ENCODE peak calls at places on chromosomes 2 and 18, in four cellular contexts. M is K562, R is HepG2, Z is H1. Q is an unnamed sample.

GRCh38 chr2:11554430-11554764 is 20.6 kb downstream of the GREB1 start:
- DNase-seq in M (no peak), R (no peak), Z (no peak), Q (no peak)

GRCh38 chr2:44974064-44974715 is 32.7 kb downstream of the SIX3 start:
- DNase-seq in M (peak), R (peak), Z (peak), Q (peak)

GRCh38 chr2:3238951-3239841 is 138.4 kb downstream of the EIPR1 start:
- DNase-seq in M (no peak), R (no peak), Z (no peak), Q (no peak)

GRCh38 chr2:237196866-237197618 is 111.4 kb downstream of the COPS8 start:
- DNase-seq in M (no peak), R (no peak), Z (no peak), Q (peak)

GRCh38 chr2:61210332-61210981 is 48.5 kb downstream of the C2orf74 start:
- DNase-seq in M (no peak), R (peak), Z (no peak), Q (peak)

GRCh38 chr2:70144443-70145167 is 46.2 kb downstream of the C2orf42 start:
- DNase-seq in M (peak), R (no peak), Z (no peak), Q (no peak)

GRCh38 chr18:55382277-55382805 is 205.7 kb downstream of the TCF4 start:
- DNase-seq in M (no peak), R (no peak), Z (no peak), Q (no peak)

GRCh38 chr2:173431191-173431590 is 76.5 kb downstream of the CDCA7 start:
- DNase-seq in M (no peak), R (no peak), Z (no peak), Q (no peak)

GRCh38 chr2:203732072-203732952 is 25.9 kb downstream of the CD28 start:
- DNase-seq in M (no peak), R (no peak), Z (no peak), Q (no peak)

GRCh38 chr2:231514951-231515297 is 15.3 kb downstream of the NMUR1 start:
- DNase-seq in M (no peak), R (no peak), Z (no peak), Q (no peak)

GRCh38 chr18:29060349-29060748 is 883.4 kb upstream of the CDH2 start:
- DNase-seq in M (no peak), R (no peak), Z (no peak), Q (no peak)

GRCh38 chr18:67068608-67069007 is 447.9 kb downstream of the DSEL start:
- DNase-seq in M (no peak), R (no peak), Z (no peak), Q (no peak)

GRCh38 chr2:172307800-172308199 is 119.6 kb upstream of the ITGA6 start:
- DNase-seq in M (no peak), R (no peak), Z (no peak), Q (no peak)

GRCh38 chr2:72325592-72326422 is 178.1 kb upstream of the CYP26B1 start:
- DNase-seq in M (peak), R (peak), Z (peak), Q (peak)

GRCh38 chr2:220194630-220195029 is 567.2 kb downstream of the SLC4A3 start:
- DNase-seq in M (no peak), R (no peak), Z (no peak), Q (no peak)

GRCh38 chr2:30217644-30218361 is 13.5 kb upstream of the LBH start:
- DNase-seq in M (no peak), R (no peak), Z (no peak), Q (no peak)

GRCh38 chr18:14920976-14921375 is 173.0 kb downstream of the ANKRD30B start:
- DNase-seq in M (no peak), R (no peak), Z (no peak), Q (no peak)

GRCh38 chr18:59268722-59269562 is 4.3 kb downstream of the RAX start:
- DNase-seq in M (peak), R (peak), Z (peak), Q (peak)

GRCh38 chr2:26850002-26850431 is 2.1 kb downstream of the DPYSL5 start:
- DNase-seq in M (no peak), R (no peak), Z (no peak), Q (no peak)

GRCh38 chr2:156399224-156399949 is 36.8 kb upstream of the GPD2 start:
- DNase-seq in M (no peak), R (no peak), Z (no peak), Q (peak)

GRCh38 chr2:101520246-101520645 is 45.3 kb upstream of the RFX8 start:
- DNase-seq in M (no peak), R (no peak), Z (no peak), Q (no peak)

GRCh38 chr2:19711470-19712372 is 190.1 kb downstream of the TTC32 start:
- DNase-seq in M (no peak), R (peak), Z (no peak), Q (peak)

GRCh38 chr2:21162615-21162878 is 38.8 kb downstream of the TDRD15 start:
- DNase-seq in M (no peak), R (no peak), Z (no peak), Q (no peak)

GRCh38 chr2:239339726-239340654 is 60.8 kb downstream of the HDAC4 start:
- DNase-seq in M (no peak), R (no peak), Z (no peak), Q (no peak)

GRCh38 chr2:73020657-73021370 is 50.7 kb downstream of the SFXN5 start:
- DNase-seq in M (no peak), R (peak), Z (peak), Q (peak)

GRCh38 chr2:64624862-64625261 is 28.9 kb downstream of the SERTAD2 start:
- DNase-seq in M (no peak), R (no peak), Z (no peak), Q (no peak)

GRCh38 chr2:228303960-228304359 is 122.5 kb upstream of the SPHKAP start:
- DNase-seq in M (no peak), R (no peak), Z (no peak), Q (no peak)

GRCh38 chr2:46252891-46253659 is 44.1 kb upstream of the EPAS1 start:
- DNase-seq in M (no peak), R (no peak), Z (no peak), Q (no peak)

DNA sequence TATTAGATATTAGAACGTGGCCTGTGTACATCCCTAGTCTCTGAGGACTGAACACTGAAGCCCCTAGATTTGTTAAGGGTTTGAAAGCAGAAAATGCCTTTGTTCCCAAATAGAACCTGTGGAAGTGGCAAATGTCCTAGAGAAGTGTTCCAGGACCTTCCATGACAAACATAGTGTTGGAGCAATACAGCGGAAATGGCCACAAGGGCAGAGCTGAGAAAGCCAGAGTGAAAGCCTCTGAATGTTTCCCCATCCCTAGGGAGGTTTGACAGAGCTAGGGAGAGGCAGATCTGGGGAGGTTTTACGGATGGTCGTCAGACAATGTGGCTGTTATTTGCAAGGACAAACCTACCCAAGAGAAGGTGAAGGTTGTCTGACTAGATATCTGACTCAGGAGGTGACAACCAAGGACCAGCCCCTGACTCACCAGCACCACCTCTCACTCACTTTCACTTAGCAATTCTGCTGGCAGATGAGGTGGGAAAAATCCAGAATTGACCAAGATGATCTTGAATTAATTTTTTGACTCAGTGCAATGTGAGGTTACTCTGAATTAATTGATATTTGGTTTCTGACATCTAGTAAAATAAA is 24.1 kb downstream of the RBM43 start:
- DNase-seq in M (no peak), R (no peak), Z (no peak), Q (no peak)
- TF ChIP-seq RNF2 in M (no peak), R (no peak), Z (no peak), Q (no peak)

GRCh38 chr2:95350320-95351079 is 52.0 kb upstream of the FAHD2A start:
- DNase-seq in M (no peak), R (no peak), Z (no peak), Q (no peak)
- TF ChIP-seq RNF2 in M (no peak), R (no peak), Z (no peak), Q (no peak)

GRCh38 chr2:170073288-170073687 is 104.7 kb upstream of the MYO3B start:
- DNase-seq in M (no peak), R (no peak), Z (no peak), Q (no peak)
- TF ChIP-seq RNF2 in M (no peak), R (no peak), Z (no peak), Q (no peak)

GRCh38 chr2:233800231-233800630 is 22.1 kb downstream of the MROH2A start:
- DNase-seq in M (no peak), R (no peak), Z (no peak), Q (no peak)

GRCh38 chr2:233795735-233796171 is 17.6 kb downstream of the MROH2A start:
- DNase-seq in M (no peak), R (no peak), Z (peak), Q (no peak)

GRCh38 chr2:233799716-233800115 is 21.6 kb downstream of the MROH2A start:
- DNase-seq in M (no peak), R (no peak), Z (no peak), Q (no peak)

GRCh38 chr2:233799087-233799665 is 21.0 kb downstream of the MROH2A start:
- DNase-seq in M (no peak), R (no peak), Z (peak), Q (no peak)

DNA sequence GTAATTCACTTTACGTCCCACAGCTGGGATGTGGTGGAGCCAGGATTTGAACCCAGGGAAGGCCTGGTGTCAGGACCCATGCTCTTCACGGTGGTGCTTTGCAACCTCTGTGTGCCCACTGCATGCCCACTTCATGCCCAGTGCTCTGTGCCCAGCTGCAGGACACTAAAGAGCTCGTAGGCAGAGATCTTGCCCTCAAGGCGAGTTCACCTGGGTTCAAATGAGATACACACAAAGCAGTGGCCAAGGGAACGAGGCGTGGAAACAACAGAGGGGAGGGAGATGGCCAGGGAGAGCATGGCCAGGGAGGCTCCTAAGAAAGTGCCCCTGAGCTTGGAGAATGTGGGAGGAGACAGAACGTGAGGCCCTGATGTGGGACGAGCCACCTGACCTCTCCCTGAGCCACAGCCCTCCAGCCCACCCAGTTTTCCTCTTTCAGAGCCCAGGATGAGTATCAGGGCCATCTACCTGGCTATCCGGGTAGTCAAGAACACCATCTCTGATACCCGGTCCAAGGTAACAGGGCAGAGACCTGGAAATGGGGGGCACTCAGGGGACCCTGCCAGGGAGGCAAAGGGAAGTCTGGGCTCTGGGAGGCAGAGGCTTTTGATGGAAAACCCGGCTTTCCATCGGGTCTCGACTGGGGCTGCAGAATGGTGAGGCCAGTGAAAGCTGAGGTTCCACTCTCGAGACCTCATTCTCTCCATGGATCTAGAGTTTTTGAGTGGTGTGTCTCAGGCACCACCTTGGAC is 20.4 kb downstream of the MROH2A start:
- DNase-seq in M (no peak), R (no peak), Z (peak), Q (no peak)
- TF ChIP-seq RNF2 in M (no peak), R (no peak), Z (no peak), Q (no peak)

GRCh38 chr2:134721596-134721995 is 2.8 kb upstream of the TMEM163 start:
- DNase-seq in M (no peak), R (no peak), Z (no peak), Q (no peak)

GRCh38 chr2:134718095-134718955 is 475 bp downstream of the TMEM163 start:
- DNase-seq in M (no peak), R (no peak), Z (peak), Q (no peak)

GRCh38 chr2:134717706-134718094 is 1.1 kb downstream of the TMEM163 start:
- DNase-seq in M (no peak), R (no peak), Z (no peak), Q (no peak)

GRCh38 chr2:134716716-134717585 is 1.8 kb downstream of the TMEM163 start:
- DNase-seq in M (no peak), R (no peak), Z (no peak), Q (no peak)

GRCh38 chr2:134718956-134719814 is at the start of gene TMEM163:
- DNase-seq in M (peak), R (no peak), Z (peak), Q (no peak)
- TF ChIP-seq RNF2 in M (no peak), R (no peak), Z (peak), Q (no peak)

GRCh38 chr2:128537646-128538045 is 219.0 kb upstream of the HS6ST1 start:
- DNase-seq in M (no peak), R (no peak), Z (no peak), Q (no peak)
- TF ChIP-seq RNF2 in M (no peak), R (no peak), Z (no peak), Q (no peak)

DNA sequence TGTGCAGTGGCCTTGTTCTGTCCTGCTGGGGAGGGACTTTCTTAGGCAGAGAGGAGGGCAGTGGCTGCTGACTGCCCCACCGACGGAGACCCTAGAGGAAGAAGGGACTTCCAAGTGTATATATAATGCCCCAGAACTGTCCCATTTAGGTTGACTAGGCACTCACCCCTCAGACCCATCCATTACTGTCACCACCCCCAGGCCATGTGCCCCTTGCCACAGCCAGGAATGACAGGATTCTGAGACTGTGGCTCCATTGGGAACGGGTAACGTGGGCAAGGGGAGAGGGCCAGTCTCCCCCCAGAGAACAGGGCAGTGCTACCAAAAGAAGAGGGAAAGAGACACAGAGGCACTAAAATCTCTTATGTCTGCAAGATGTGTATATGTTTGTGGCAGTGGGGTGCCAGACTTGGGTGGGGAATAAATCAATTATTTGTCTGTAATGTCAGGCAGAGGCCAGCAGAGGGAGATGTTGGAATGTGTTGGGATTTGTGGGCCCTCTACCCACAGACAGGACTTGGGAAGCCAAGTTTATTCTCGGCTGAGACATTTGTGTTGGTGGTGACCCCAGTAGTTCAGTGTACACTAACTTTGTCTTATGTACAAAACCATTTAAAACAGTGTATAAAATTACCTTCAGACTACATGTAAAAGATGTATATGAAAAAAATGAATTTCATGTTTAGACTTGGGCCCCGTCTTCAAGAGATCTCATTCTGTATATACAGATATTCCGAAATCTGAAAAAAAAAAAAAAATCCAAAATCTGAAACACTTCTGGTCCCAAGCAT is 24.0 kb upstream of the TMEM37 start:
- DNase-seq in M (peak), R (peak), Z (peak), Q (peak)
- TF ChIP-seq RNF2 in M (no peak), R (no peak), Z (no peak), Q (no peak)

GRCh38 chr2:222798528-222798927 is 62.3 kb upstream of the ACSL3 start:
- DNase-seq in M (no peak), R (no peak), Z (no peak), Q (no peak)

GRCh38 chr2:222795671-222796357 is 65.0 kb upstream of the ACSL3 start:
- DNase-seq in M (no peak), R (peak), Z (no peak), Q (peak)

GRCh38 chr2:222796413-222797103 is 64.3 kb upstream of the ACSL3 start:
- DNase-seq in M (no peak), R (peak), Z (no peak), Q (peak)

GRCh38 chr2:222797871-222798270 is 63.0 kb upstream of the ACSL3 start:
- DNase-seq in M (no peak), R (no peak), Z (no peak), Q (no peak)

DNA sequence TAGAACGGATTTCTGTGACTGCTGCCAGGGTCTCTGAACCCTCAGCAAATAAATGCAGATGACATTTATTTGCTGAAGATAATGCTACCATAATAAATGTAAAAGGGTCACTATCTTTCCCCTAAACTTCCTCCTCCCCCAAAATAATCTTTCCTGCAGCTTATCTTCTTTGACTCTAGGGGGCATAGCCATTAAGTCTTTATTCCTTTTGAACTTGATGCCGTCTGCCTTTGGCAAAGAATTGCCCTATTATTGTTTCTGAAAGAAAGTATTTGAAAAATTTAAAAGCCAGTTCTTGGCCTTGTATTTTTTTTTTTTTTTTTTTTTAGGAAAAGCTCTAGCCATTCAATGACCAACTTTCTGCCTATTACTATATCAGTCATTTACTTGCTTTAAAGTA is 63.5 kb upstream of the ACSL3 start:
- DNase-seq in M (peak), R (peak), Z (no peak), Q (peak)
- TF ChIP-seq RNF2 in M (no peak), R (no peak), Z (no peak), Q (no peak)

GRCh38 chr2:170467568-170468422 is 247.3 kb upstream of the SP5 start:
- DNase-seq in M (no peak), R (no peak), Z (no peak), Q (no peak)
- TF ChIP-seq RNF2 in M (no peak), R (no peak), Z (no peak), Q (no peak)

GRCh38 chr2:198143793-198144192 is 339.4 kb downstream of the PLCL1 start:
- DNase-seq in M (no peak), R (no peak), Z (no peak), Q (no peak)

GRCh38 chr2:198137733-198138132 is 333.3 kb downstream of the PLCL1 start:
- DNase-seq in M (no peak), R (no peak), Z (no peak), Q (no peak)

GRCh38 chr2:198143156-198143555 is 338.8 kb downstream of the PLCL1 start:
- DNase-seq in M (no peak), R (no peak), Z (no peak), Q (no peak)

GRCh38 chr2:198144621-198145020 is 340.2 kb downstream of the PLCL1 start:
- DNase-seq in M (no peak), R (no peak), Z (no peak), Q (no peak)

GRCh38 chr2:198141726-198142125 is 337.3 kb downstream of the PLCL1 start:
- DNase-seq in M (no peak), R (no peak), Z (no peak), Q (no peak)
- TF ChIP-seq RNF2 in M (no peak), R (no peak), Z (no peak), Q (no peak)